ENCODE peak calls at places on chromosomes 6 and 20, in eight cellular contexts. T is uterus; I is H9; H is vagina; S is keratinocyte; Q is CD4-positive, CD25-positive, alpha-beta regulatory T cell; E is GM23248; Z is right cardiac atrium. W is an unnamed sample. For H3K27me3 and H3K4me1, the result is how much of the 10 kb centered on the place peaks cover.

GRCh38 chr6:110877154-110877564 is 2.6 kb downstream of the AMD1 start:
- DNase-seq in I (no peak), Z (no peak), H (no peak), E (peak), S (no peak), Q (no peak), T (no peak), W (no peak)

GRCh38 chr20:19993937-19994667 is 23.1 kb upstream of the NAA20 start:
- DNase-seq in T (no peak), Z (peak), H (no peak), S (peak), I (no peak), E (peak), Q (no peak), W (no peak)

GRCh38 chr6:107646776-107647438 is 157.0 kb downstream of the SOBP start:
- DNase-seq in I (no peak), T (no peak), H (no peak), Z (no peak), S (no peak), Q (no peak), E (no peak), W (no peak)

GRCh38 chr20:48215536-48215935 is 430.3 kb upstream of the SULF2 start:
- DNase-seq in E (no peak), S (no peak), T (no peak), Z (no peak), Q (no peak), I (peak), H (no peak), W (no peak)

GRCh38 chr6:169810066-169810989 is 58.9 kb downstream of the ERMARD start:
- DNase-seq in T (no peak), Q (no peak), S (no peak), H (no peak), I (peak), Z (no peak), E (no peak), W (peak)

GRCh38 chr20:52129611-52130010 is 62.0 kb downstream of the ZFP64 start:
- DNase-seq in S (no peak), E (no peak), Z (no peak), T (no peak), H (no peak), I (no peak), Q (no peak), W (no peak)

GRCh38 chr20:21801193-21801592 is 95.7 kb downstream of the PAX1 start:
- DNase-seq in S (no peak), T (no peak), Q (no peak), I (no peak), Z (no peak), E (no peak), H (no peak), W (no peak)

GRCh38 chr6:11729083-11729482 is 49.5 kb downstream of the ADTRP start:
- DNase-seq in I (no peak), Z (no peak), Q (peak), H (no peak), T (no peak), S (no peak), E (no peak), W (no peak)

GRCh38 chr20:38117635-38118034 is 47.4 kb downstream of the TGM2 start:
- DNase-seq in T (no peak), E (peak), Q (no peak), Z (no peak), I (no peak), H (no peak), S (peak), W (no peak)

GRCh38 chr6:3651698-3652229 is 99.7 kb downstream of the PXDC1 start:
- DNase-seq in S (no peak), Z (no peak), I (no peak), H (no peak), Q (no peak), E (no peak), T (no peak), W (no peak)

GRCh38 chr6:3646616-3647362 is 104.7 kb downstream of the PXDC1 start:
- DNase-seq in T (no peak), Q (no peak), S (no peak), I (no peak), E (no peak), H (no peak), Z (no peak), W (no peak)

GRCh38 chr6:3650959-3651697 is 100.4 kb downstream of the PXDC1 start:
- DNase-seq in H (no peak), I (no peak), S (no peak), Q (no peak), T (no peak), E (no peak), Z (no peak), W (no peak)

GRCh38 chr6:3650341-3650958 is 101.1 kb downstream of the PXDC1 start:
- DNase-seq in I (no peak), Q (no peak), Z (no peak), H (no peak), T (no peak), S (no peak), E (no peak), W (no peak)

DNA sequence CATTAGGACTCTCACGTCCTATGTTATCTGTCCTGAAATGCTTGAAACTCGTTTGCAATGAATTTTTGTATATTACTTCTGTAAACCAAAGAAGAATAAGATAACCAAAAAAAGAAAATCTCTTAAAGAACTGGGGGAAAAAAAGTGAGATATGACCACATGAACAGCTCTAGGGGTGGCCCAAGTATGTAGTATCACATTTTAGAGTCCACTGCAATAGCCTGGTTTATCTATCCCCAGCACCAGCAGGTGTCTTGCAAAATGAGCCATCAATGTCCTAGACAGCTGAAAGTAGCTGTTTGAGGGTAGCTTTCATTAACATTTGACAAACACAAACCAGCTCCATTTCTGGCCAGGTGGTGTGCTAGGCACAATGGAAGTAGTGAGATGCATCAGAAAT is 102.8 kb downstream of the PXDC1 start:
- DNase-seq in Z (no peak), T (no peak), E (no peak), I (no peak), S (no peak), H (no peak), Q (no peak), W (no peak)
- H3K27me3 ChIP-seq in Z (under half), T (under half), E (under half), I (under half), S (under half), H (under half), Q (under half), W (under half)

DNA sequence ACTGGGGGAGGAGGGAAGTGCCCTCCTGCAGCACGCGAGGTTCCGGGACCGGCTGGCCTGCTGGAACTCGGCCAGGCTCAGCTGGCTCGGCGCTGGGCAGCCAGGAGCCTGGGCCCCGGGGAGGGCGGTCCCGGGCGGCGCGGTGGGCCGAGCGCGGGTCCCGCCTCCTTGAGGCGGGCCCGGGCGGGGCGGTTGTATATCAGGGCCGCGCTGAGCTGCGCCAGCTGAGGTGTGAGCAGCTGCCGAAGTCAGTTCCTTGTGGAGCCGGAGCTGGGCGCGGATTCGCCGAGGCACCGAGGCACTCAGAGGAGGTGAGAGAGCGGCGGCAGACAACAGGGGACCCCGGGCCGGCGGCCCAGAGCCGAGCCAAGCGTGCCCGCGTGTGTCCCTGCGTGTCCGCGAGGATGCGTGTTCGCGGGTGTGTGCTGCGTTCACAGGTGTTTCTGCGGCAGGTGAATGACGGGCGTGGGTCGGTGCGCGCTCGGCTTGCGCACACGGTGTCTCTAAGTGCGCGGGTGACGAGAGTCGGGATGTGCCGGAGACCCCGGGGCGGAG is at the start of gene CDKN1A:
- DNase-seq in Z (peak), T (peak), H (no peak), Q (peak), S (no peak), I (peak), E (peak), W (peak)
- H3K4me1 ChIP-seq in Z (under half), T (under half), H (half or more), Q (under half), S (half or more), I (under half), E (half or more), W (under half)

DNA sequence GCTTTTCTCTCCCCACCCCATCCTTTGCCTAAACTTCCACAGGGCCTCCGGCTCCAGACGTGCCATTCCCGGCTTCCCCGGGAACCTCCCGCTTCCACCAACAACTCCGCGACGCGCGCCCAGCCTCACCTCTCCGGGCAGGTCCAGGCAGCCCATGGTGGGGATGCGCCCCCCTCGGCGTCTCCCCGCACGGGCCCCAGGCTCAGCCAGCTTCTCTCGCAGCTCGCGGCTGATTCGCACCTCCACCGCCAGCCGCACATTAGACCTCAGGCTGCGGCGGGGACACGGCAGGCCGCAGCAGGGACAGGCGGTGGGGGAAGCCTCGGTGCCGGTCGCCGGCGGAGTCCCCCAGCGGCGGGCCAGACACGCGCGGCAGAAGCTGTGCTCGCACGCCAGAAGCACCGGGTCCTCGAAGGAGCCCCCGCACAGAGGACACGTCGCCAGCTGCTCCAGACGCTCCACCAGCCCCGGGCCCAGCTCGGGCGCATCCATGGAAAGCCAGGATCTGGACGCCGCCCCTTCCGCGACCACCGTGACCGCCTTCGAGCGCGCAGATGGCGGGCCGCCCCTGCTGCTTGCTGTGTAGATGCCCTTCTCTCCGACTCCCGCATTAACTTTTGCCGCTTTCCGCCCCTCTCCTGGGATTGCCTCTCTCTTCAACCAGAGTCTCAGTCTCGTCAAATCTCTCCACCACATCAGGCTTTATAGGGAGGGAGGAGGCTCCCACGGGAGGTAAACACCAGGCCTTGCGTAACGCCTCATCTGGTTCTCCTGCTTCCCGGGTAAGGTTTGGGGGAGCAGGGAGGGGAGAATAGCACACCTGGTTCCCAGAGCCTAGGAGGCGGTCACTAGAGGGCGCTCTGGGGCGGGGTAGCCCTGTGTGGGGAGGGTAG is at the start of gene RNF39:
- DNase-seq in T (no peak), Q (no peak), H (no peak), E (peak), I (no peak), S (no peak), Z (peak), W (peak)
- H3K27me3 ChIP-seq in T (under half), Q (under half), H (under half), E (half or more), I (under half), S (under half), Z (under half), W (under half)

DNA sequence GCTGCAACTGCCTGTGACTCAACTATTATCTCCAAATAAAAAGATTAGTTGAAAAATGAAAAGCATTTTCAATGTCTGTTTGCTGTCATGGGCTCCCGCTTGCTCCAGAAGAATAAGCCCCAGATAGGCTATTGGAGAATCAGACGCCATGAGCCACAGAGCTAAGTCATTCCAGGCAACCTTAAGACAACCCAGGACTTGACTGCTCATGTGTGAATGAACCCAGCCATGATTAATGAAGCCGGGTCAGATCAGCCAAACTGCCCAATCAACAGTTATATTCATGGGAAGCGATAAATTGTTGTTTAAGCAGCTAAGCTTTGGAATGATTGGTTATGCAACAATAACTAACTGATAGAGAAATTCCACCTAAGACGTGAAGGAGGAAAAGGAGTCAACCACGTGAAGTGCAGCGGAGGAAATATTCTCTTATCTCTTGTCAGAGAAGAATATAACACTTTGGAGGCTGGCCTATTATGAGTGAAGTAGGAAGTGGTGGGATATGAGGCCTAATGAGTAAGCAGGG is 64.2 kb downstream of the DOK5 start:
- DNase-seq in H (no peak), E (no peak), I (no peak), Q (no peak), S (no peak), T (no peak), Z (no peak), W (no peak)
- H3K4me1 ChIP-seq in H (under half), E (under half), I (under half), Q (under half), S (under half), T (under half), Z (under half), W (under half)

GRCh38 chr20:57559658-57560553 is 1.0 kb upstream of the PCK1 start:
- DNase-seq in S (no peak), H (no peak), I (no peak), T (no peak), Z (no peak), E (no peak), Q (no peak), W (no peak)
- H3K27me3 ChIP-seq in S (half or more), H (under half), I (under half), T (under half), Z (under half), E (under half), Q (under half), W (under half)

DNA sequence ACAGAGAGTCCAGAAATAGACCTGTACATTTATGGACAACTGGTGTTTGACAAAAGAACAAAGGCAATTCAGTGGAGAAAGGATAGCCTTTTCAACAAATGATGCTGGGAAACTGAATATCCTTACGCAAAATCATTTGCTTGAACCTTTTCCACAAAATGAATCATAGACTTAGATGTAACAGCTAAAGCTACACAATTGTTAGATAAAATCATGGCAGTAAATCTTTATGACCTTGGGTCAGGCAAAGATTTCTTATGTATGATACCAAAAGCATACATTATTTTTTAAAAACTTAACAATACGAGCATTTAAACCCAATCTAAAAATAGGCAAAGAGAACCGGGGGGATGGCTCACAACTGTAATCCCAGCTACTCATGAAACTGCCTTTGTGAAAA is 73.5 kb upstream of the DST start:
- DNase-seq in Z (no peak), E (no peak), T (no peak), H (no peak), Q (no peak), S (no peak), I (no peak), W (no peak)
- H3K4me1 ChIP-seq in Z (under half), E (half or more), T (under half), H (under half), Q (under half), S (under half), I (under half), W (under half)

DNA sequence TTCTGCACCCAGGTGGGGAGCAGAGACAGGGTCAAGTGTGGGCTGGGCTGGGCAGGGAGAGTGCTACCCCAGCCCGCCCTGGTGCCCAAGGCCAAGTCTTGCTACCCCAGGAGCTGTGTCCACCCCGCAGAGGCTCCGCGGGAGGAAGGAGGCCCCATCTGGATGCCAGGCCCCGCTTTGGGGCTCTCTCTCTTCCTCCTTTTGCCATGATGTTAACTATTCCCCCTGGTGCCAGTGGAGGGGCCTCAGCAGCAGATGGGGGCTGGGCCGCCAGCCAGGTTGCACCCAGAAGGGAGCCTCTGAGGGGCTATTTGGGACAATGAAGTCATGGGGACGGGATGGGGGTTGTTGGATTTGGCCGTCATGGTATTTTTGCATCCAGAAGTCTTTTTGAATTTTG is 9.3 kb downstream of the SLC17A9 start:
- DNase-seq in E (no peak), Z (peak), S (no peak), Q (no peak), I (no peak), H (no peak), T (no peak), W (no peak)
- H3K27me3 ChIP-seq in E (under half), Z (under half), S (under half), Q (under half), I (under half), H (under half), T (under half), W (under half)

DNA sequence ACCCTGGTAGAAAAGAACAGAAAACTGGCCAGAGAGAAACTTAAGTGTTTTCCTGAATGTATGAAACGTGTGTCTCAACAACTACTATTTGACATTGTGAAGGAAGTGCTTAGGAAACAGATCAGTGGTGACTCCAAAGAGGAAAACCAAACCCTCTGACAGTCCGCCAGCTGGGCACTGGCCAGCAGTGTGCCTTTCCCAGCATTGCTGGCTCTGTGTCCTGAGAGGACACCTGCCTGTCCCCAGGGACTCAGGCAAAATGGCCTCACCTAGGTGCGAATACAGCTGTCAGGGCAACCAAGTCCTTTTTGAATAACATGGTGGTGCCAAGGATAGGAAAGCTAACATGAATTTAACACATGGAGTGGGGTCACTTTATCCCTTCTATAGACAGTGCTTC is 72.5 kb downstream of the NDUFAF5 start:
- DNase-seq in Q (no peak), Z (peak), S (no peak), I (no peak), E (peak), H (no peak), T (no peak), W (no peak)
- H3K4me1 ChIP-seq in Q (under half), Z (under half), S (under half), I (under half), E (under half), H (under half), T (under half), W (under half)

GRCh38 chr20:46268131-46268611 is 40.1 kb downstream of the CDH22 start:
- DNase-seq in S (no peak), T (no peak), E (no peak), Z (no peak), Q (no peak), H (no peak), I (no peak), W (no peak)
- H3K27me3 ChIP-seq in S (under half), T (under half), E (under half), Z (under half), Q (under half), H (under half), I (under half), W (under half)